ENCODE peak calls at places on chromosome 3, in six cellular contexts. S, X, Y, N, R and E are unnamed samples.

GRCh38 chr3:112360574-112360973 is 27.6 kb downstream of the CD200 start:
- DNase-seq in N (no peak), X (no peak), R (no peak), S (no peak), Y (no peak), E (no peak)

GRCh38 chr3:172516318-172517214 is 6.7 kb downstream of the TNFSF10 start:
- DNase-seq in N (no peak), R (no peak), S (no peak), Y (peak; percentile 81), X (no peak), E (peak; percentile 74)

GRCh38 chr3:97658670-97659285 is 105.8 kb upstream of the ARL6 start:
- DNase-seq in S (peak; percentile 52), N (no peak), Y (no peak), X (no peak), R (no peak), E (no peak)

GRCh38 chr3:134846943-134847342 is 51.9 kb downstream of the EPHB1 start:
- DNase-seq in N (peak; percentile 36), R (no peak), Y (no peak), S (no peak), X (no peak), E (no peak)

GRCh38 chr3:70064194-70064787 is 64.8 kb downstream of the SAMMSON start:
- DNase-seq in X (no peak), R (no peak), Y (no peak), S (peak; percentile 28), N (no peak), E (peak; percentile 11)

GRCh38 chr3:278300-279064 is 81.9 kb downstream of the CHL1 start:
- DNase-seq in S (no peak), Y (no peak), R (no peak), X (no peak), N (no peak), E (no peak)

GRCh38 chr3:195042741-195043611 is 228.0 kb downstream of the XXYLT1 start:
- DNase-seq in N (peak; percentile 27), X (no peak), S (no peak), Y (no peak), R (no peak), E (no peak)

GRCh38 chr3:28399196-28399595 is 50.6 kb upstream of the AZI2 start:
- DNase-seq in N (no peak), X (no peak), Y (no peak), R (no peak), S (no peak), E (no peak)

GRCh38 chr3:56802411-56802745 is 629 bp upstream of the ARHGEF3 start:
- DNase-seq in Y (no peak), S (no peak), R (no peak), N (no peak), X (no peak), E (no peak)

GRCh38 chr3:110576962-110577361 is 494.7 kb upstream of the NECTIN3 start:
- DNase-seq in Y (no peak), X (no peak), N (peak; percentile 74), R (no peak), S (no peak), E (no peak)

GRCh38 chr3:51340311-51340829 is 44.7 kb upstream of the MANF start:
- DNase-seq in R (no peak), X (no peak), N (peak; percentile 25), Y (peak; percentile 62), S (no peak), E (no peak)

GRCh38 chr3:185317674-185318073 is 45.3 kb upstream of the MAP3K13 start:
- DNase-seq in X (no peak), Y (no peak), R (no peak), S (peak; percentile 42), N (no peak), E (no peak)

GRCh38 chr3:21484323-21485154 is 266.5 kb downstream of the ZNF385D start:
- DNase-seq in Y (peak; percentile 63), X (peak; percentile 4), N (peak; percentile 79), R (no peak), S (peak; percentile 76), E (peak; percentile 64)

GRCh38 chr3:45001738-45002137 is 24.4 kb upstream of the CLEC3B start:
- DNase-seq in X (no peak), S (no peak), Y (no peak), R (no peak), N (no peak), E (no peak)

GRCh38 chr3:146972726-146973125 is 367.6 kb upstream of the PLSCR5 start:
- DNase-seq in X (no peak), S (no peak), N (no peak), Y (no peak), R (no peak), E (no peak)

GRCh38 chr3:178297732-178298131 is 238.5 kb upstream of the KCNMB2 start:
- DNase-seq in Y (no peak), X (no peak), R (no peak), N (no peak), S (no peak), E (no peak)

GRCh38 chr3:194380300-194380699 is 10.8 kb upstream of the LRRC15 start:
- DNase-seq in S (no peak), X (no peak), Y (no peak), N (peak; percentile 21), R (no peak), E (no peak)

GRCh38 chr3:21638488-21638887 is 112.5 kb downstream of the ZNF385D start:
- DNase-seq in Y (no peak), X (no peak), R (no peak), N (no peak), S (no peak), E (no peak)

GRCh38 chr3:76051145-76051544 is 265.8 kb upstream of the ZNF717 start:
- DNase-seq in R (no peak), S (no peak), X (no peak), Y (no peak), N (no peak), E (no peak)

GRCh38 chr3:131907809-131908208 is 127.0 kb downstream of the CPNE4 start:
- DNase-seq in X (no peak), S (no peak), N (no peak), R (no peak), Y (no peak), E (no peak)

GRCh38 chr3:53227993-53228885 is 27.6 kb downstream of the TKT start:
- DNase-seq in Y (no peak), R (no peak), S (no peak), N (no peak), X (no peak), E (no peak)

GRCh38 chr3:71372369-71372768 is 211.2 kb downstream of the FOXP1 start:
- DNase-seq in X (no peak), R (no peak), S (no peak), Y (no peak), N (no peak), E (no peak)
- H3K27ac ChIP-seq in X (no peak overlapping the region), R (no peak overlapping the region), S (no peak overlapping the region), Y (no peak overlapping the region), N (no peak overlapping the region), E (no peak overlapping the region)

GRCh38 chr3:24682141-24682547 is 187.5 kb upstream of the THRB start:
- DNase-seq in X (no peak), N (no peak), R (no peak), S (no peak), Y (no peak), E (no peak)

GRCh38 chr3:24680214-24680967 is 185.7 kb upstream of the THRB start:
- DNase-seq in Y (peak; percentile 73), N (peak; percentile 76), X (no peak), S (peak; percentile 42), R (peak; percentile 47), E (peak; percentile 47)

GRCh38 chr3:24678441-24678865 is 183.8 kb upstream of the THRB start:
- DNase-seq in Y (no peak), R (peak; percentile 47), S (no peak), X (no peak), N (no peak), E (no peak)

GRCh38 chr3:24678021-24678420 is 183.4 kb upstream of the THRB start:
- DNase-seq in S (no peak), X (no peak), N (no peak), Y (no peak), R (no peak), E (no peak)

GRCh38 chr3:24679429-24679828 is 184.8 kb upstream of the THRB start:
- DNase-seq in Y (no peak), N (no peak), R (no peak), S (no peak), X (no peak), E (no peak)
- H3K4me1 ChIP-seq in Y (no peaks in the 10 kb centered on the region), N (no peaks in the 10 kb centered on the region), R (no peaks in the 10 kb centered on the region), S (no peaks in the 10 kb centered on the region), X (no peaks in the 10 kb centered on the region), E (no peaks in the 10 kb centered on the region)

DNA sequence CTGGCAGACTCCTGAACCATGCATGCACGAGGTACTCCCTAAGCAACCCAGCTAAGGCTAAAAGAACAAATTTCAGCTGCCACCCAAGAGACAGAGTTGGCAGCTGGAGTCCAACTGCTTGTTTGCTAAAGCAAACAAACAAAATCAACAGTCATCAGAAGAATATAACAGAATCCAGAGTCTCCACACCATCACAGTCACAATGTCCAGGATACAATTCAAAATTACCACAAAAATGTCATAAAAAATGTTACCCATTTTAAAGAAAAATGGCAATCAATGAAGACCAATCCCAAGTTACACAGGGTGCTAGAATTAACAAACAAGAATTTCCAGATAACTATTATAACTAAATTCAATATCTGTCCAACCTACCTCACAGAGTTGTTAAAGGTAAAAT is 42.9 kb downstream of the RFTN1 start:
- DNase-seq in S (no peak), N (no peak), R (no peak), X (no peak), Y (no peak), E (no peak)
- H3K9me3 ChIP-seq in S (no peaks in the 10 kb centered on the region), N (no peaks in the 10 kb centered on the region), R (no peaks in the 10 kb centered on the region), X (peaks cover 5% of the 10 kb centered on the region), Y (no peaks in the 10 kb centered on the region), E (peaks cover 12% of the 10 kb centered on the region)

GRCh38 chr3:171134170-171134569 is 107.7 kb upstream of the SLC2A2 start:
- DNase-seq in S (no peak), X (no peak), Y (no peak), R (no peak), N (no peak), E (no peak)
- H3K27ac ChIP-seq in S (no peak overlapping the region), X (no peak overlapping the region), Y (no peak overlapping the region), R (no peak overlapping the region), N (no peak overlapping the region), E (no peak overlapping the region)

GRCh38 chr3:169286214-169286613 is 377.3 kb downstream of the MECOM start:
- DNase-seq in R (no peak), X (no peak), N (no peak), S (no peak), Y (no peak), E (no peak)

GRCh38 chr3:169286992-169287391 is 376.5 kb downstream of the MECOM start:
- DNase-seq in Y (no peak), N (no peak), X (no peak), R (no peak), S (no peak), E (no peak)

GRCh38 chr3:169285057-169285990 is 378.2 kb downstream of the MECOM start:
- DNase-seq in N (no peak), Y (no peak), S (no peak), R (no peak), X (no peak), E (no peak)

GRCh38 chr3:169288548-169288947 is 375.0 kb downstream of the MECOM start:
- DNase-seq in N (no peak), Y (no peak), X (no peak), R (no peak), S (no peak), E (no peak)

GRCh38 chr3:169289303-169289702 is 374.2 kb downstream of the MECOM start:
- DNase-seq in S (no peak), R (no peak), X (no peak), N (no peak), Y (no peak), E (no peak)
- H3K4me1 ChIP-seq in S (no peaks in the 10 kb centered on the region), R (no peaks in the 10 kb centered on the region), X (peaks cover 5% of the 10 kb centered on the region), N (no peaks in the 10 kb centered on the region), Y (no peaks in the 10 kb centered on the region), E (no peaks in the 10 kb centered on the region)